ENCODE peak calls at places on chromosomes 4 and X, in four cellular contexts. One of them, this sample, is unnamed.

GRCh38 chr4:101415962-101416361 is 68.6 kb upstream of the PPP3CA start:
- DNase-seq in neuronal stem cell: no peak
- DNase-seq in H9: no peak
- DNase-seq in mesendoderm: no peak
- DNase-seq in this sample: no peak

GRCh38 chr4:91111556-91111955 is 984.4 kb downstream of the CCSER1 start:
- DNase-seq in H9: no peak
- DNase-seq in mesendoderm: no peak
- DNase-seq in neuronal stem cell: no peak
- DNase-seq in this sample: no peak

GRCh38 chrX:118271770-118272169 is 74.1 kb upstream of the WDR44 start:
- DNase-seq in neuronal stem cell: no peak
- DNase-seq in H9: no peak
- DNase-seq in mesendoderm: peak; percentile 89
- DNase-seq in this sample: no peak

GRCh38 chr4:76803522-76803921 is 94.4 kb downstream of the SOWAHB start:
- DNase-seq in mesendoderm: peak; percentile 97
- DNase-seq in H9: no peak
- DNase-seq in neuronal stem cell: no peak
- DNase-seq in this sample: peak; percentile 99

GRCh38 chr4:132642196-132642817 is 506.8 kb upstream of the PCDH10 start:
- DNase-seq in neuronal stem cell: peak; percentile 53
- DNase-seq in H9: peak; percentile 55
- DNase-seq in mesendoderm: peak; percentile 76
- DNase-seq in this sample: peak; percentile 67

GRCh38 chr4:89765966-89766365 is 71.0 kb downstream of the SNCA start:
- DNase-seq in H9: no peak
- DNase-seq in neuronal stem cell: no peak
- DNase-seq in mesendoderm: no peak
- DNase-seq in this sample: peak; percentile 56

GRCh38 chrX:18565727-18566126 is 106.2 kb downstream of the RS1 start:
- DNase-seq in neuronal stem cell: no peak
- DNase-seq in mesendoderm: peak; percentile 54
- DNase-seq in H9: no peak
- DNase-seq in this sample: no peak

GRCh38 chr4:39036172-39036571 is 4.0 kb upstream of the TMEM156 start:
- DNase-seq in mesendoderm: no peak
- DNase-seq in H9: no peak
- DNase-seq in neuronal stem cell: no peak
- DNase-seq in this sample: peak; percentile 88

GRCh38 chrX:47530054-47530453 is 31.0 kb upstream of the ARAF start:
- DNase-seq in mesendoderm: peak; percentile 3
- DNase-seq in H9: no peak
- DNase-seq in neuronal stem cell: no peak
- DNase-seq in this sample: no peak

GRCh38 chr4:77804471-77804870 is 14.7 kb downstream of the CNOT6L start:
- DNase-seq in H9: no peak
- DNase-seq in mesendoderm: no peak
- DNase-seq in neuronal stem cell: no peak
- DNase-seq in this sample: no peak

GRCh38 chr4:24476209-24476781 is 108.1 kb downstream of the DHX15 start:
- DNase-seq in H9: no peak
- DNase-seq in neuronal stem cell: no peak
- DNase-seq in mesendoderm: peak; percentile 30
- DNase-seq in this sample: peak; percentile 26

GRCh38 chrX:118633530-118633929 is 93.9 kb upstream of the IL13RA1 start:
- DNase-seq in H9: no peak
- DNase-seq in neuronal stem cell: no peak
- DNase-seq in mesendoderm: no peak
- DNase-seq in this sample: no peak

GRCh38 chr4:100041646-100042045 is 91.6 kb upstream of the H2AZ1 start:
- DNase-seq in H9: no peak
- DNase-seq in neuronal stem cell: no peak
- DNase-seq in mesendoderm: no peak
- DNase-seq in this sample: no peak

GRCh38 chr4:3417448-3417847 is 24.3 kb upstream of the HGFAC start:
- DNase-seq in mesendoderm: no peak
- DNase-seq in neuronal stem cell: no peak
- DNase-seq in H9: peak; percentile 27
- DNase-seq in this sample: no peak

GRCh38 chrX:81957900-81958545 is 756.1 kb downstream of the SH3BGRL start:
- DNase-seq in H9: no peak
- DNase-seq in neuronal stem cell: peak; percentile 18
- DNase-seq in mesendoderm: peak; percentile 53
- DNase-seq in this sample: no peak

GRCh38 chr4:95869961-95870500 is 30.1 kb downstream of the PDHA2 start:
- DNase-seq in H9: peak; percentile 27
- DNase-seq in neuronal stem cell: no peak
- DNase-seq in mesendoderm: peak; percentile 6
- DNase-seq in this sample: no peak

GRCh38 chr4:11632488-11632887 is 203.8 kb upstream of the HS3ST1 start:
- DNase-seq in H9: no peak
- DNase-seq in neuronal stem cell: no peak
- DNase-seq in mesendoderm: no peak
- DNase-seq in this sample: no peak

GRCh38 chr4:82797048-82797590 is 1.5 kb downstream of the SCD5 start:
- DNase-seq in neuronal stem cell: no peak
- DNase-seq in H9: peak; percentile 68
- DNase-seq in mesendoderm: no peak
- DNase-seq in this sample: peak; percentile 20

GRCh38 chr4:41145571-41146078 is 68.7 kb downstream of the APBB2 start:
- DNase-seq in H9: no peak
- DNase-seq in neuronal stem cell: no peak
- DNase-seq in mesendoderm: no peak
- DNase-seq in this sample: peak; percentile 47

GRCh38 chr4:44629280-44629866 is 22.1 kb downstream of the YIPF7 start:
- DNase-seq in H9: peak; percentile 38
- DNase-seq in neuronal stem cell: peak; percentile 45
- DNase-seq in mesendoderm: peak; percentile 70
- DNase-seq in this sample: peak; percentile 52

GRCh38 chr4:77418333-77418732 is 187.3 kb upstream of the CXCL13 start:
- DNase-seq in neuronal stem cell: no peak
- DNase-seq in H9: no peak
- DNase-seq in mesendoderm: peak; percentile 36
- DNase-seq in this sample: no peak

GRCh38 chr4:138915725-138916124 is 99.9 kb upstream of the NOCT start:
- DNase-seq in neuronal stem cell: no peak
- DNase-seq in mesendoderm: peak; percentile 65
- DNase-seq in H9: no peak
- DNase-seq in this sample: no peak

GRCh38 chr4:186812592-186812991 is 88.9 kb upstream of the FAT1 start:
- DNase-seq in mesendoderm: no peak
- DNase-seq in H9: no peak
- DNase-seq in neuronal stem cell: no peak
- DNase-seq in this sample: no peak
- H3K4ac ChIP-seq in mesendoderm: no peak overlapping the region
- H3K4ac ChIP-seq in H9: no peak overlapping the region
- H3K4ac ChIP-seq in neuronal stem cell: no peak overlapping the region
- H3K4ac ChIP-seq in this sample: no peak overlapping the region

GRCh38 chr4:142271832-142272231 is 574.3 kb downstream of the INPP4B start:
- DNase-seq in neuronal stem cell: no peak
- DNase-seq in H9: no peak
- DNase-seq in mesendoderm: no peak
- DNase-seq in this sample: no peak

GRCh38 chr4:142278171-142278570 is 567.9 kb downstream of the INPP4B start:
- DNase-seq in H9: no peak
- DNase-seq in neuronal stem cell: no peak
- DNase-seq in mesendoderm: no peak
- DNase-seq in this sample: no peak

GRCh38 chr4:142267101-142267500 is 579.0 kb downstream of the INPP4B start:
- DNase-seq in H9: no peak
- DNase-seq in neuronal stem cell: no peak
- DNase-seq in mesendoderm: no peak
- DNase-seq in this sample: no peak

GRCh38 chr4:142274137-142274536 is 572.0 kb downstream of the INPP4B start:
- DNase-seq in H9: no peak
- DNase-seq in mesendoderm: no peak
- DNase-seq in neuronal stem cell: no peak
- DNase-seq in this sample: peak; percentile 65

GRCh38 chr4:142272452-142272851 is 573.6 kb downstream of the INPP4B start:
- DNase-seq in mesendoderm: no peak
- DNase-seq in H9: no peak
- DNase-seq in neuronal stem cell: no peak
- DNase-seq in this sample: no peak
- H3K18ac ChIP-seq in mesendoderm: no peak overlapping the region
- H3K18ac ChIP-seq in H9: no peak overlapping the region
- H3K18ac ChIP-seq in neuronal stem cell: no peak overlapping the region
- H3K18ac ChIP-seq in this sample: no peak overlapping the region

DNA sequence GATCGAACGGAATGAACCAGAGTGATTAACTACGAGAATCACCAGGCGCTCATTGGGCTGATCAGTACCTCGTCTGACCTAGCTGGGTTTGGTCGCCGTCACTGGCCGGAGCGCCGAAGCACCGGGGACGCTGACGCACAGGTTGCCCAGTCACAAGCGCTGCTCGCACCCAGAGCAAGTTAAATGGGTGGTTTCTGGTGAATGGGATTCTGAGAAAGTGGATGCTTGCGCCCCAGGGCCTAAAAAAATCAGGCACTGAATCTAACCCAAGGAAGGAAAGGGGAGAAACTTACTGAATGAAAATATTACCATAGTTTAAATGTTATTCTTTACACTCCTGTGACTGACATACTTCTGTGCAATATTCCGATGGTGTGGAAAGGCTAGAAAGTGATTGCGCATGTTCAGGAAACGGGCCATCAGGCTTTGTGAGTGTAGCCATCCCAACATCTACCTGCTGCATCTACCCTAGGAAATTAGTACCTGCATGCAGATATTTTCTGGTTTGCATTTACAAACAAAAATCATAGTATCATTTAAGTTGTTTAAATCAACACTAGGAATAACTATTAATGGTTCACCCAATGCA is 792 bp upstream of the ABCG2 start:
- DNase-seq in mesendoderm: peak; percentile 83
- DNase-seq in H9: peak; percentile 84
- DNase-seq in neuronal stem cell: no peak
- DNase-seq in this sample: no peak
- H3K23ac ChIP-seq in mesendoderm: peak overlapping the region; percentile 68
- H3K23ac ChIP-seq in H9: no peak overlapping the region
- H3K23ac ChIP-seq in neuronal stem cell: no peak overlapping the region
- H3K23ac ChIP-seq in this sample: peak overlapping the region; percentile 83

DNA sequence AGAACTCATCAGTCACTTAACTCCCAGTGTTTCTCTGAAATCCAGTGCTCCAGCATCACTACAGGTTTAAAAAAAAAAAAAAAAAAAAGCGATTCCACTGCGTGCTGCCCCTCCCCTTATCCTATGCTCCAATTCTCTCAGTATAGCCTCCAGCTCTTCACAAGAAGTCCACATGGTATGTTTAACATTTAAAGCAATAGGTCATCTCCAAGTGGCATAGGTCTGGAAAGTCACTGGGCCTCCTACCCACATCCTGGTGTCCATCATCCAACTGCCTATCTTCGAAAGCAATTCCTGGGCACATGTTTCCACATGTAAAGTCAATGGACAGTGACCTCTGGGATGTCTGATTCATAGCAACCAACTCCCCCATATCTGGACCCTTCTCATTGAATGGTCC is 66.5 kb upstream of the MAP3K15 start:
- DNase-seq in neuronal stem cell: no peak
- DNase-seq in H9: no peak
- DNase-seq in mesendoderm: no peak
- DNase-seq in this sample: peak; percentile 4
- H3K4ac ChIP-seq in neuronal stem cell: no peak overlapping the region
- H3K4ac ChIP-seq in H9: no peak overlapping the region
- H3K4ac ChIP-seq in mesendoderm: no peak overlapping the region
- H3K4ac ChIP-seq in this sample: no peak overlapping the region

GRCh38 chr4:186762361-186762760 is 38.7 kb upstream of the FAT1 start:
- DNase-seq in neuronal stem cell: no peak
- DNase-seq in H9: no peak
- DNase-seq in mesendoderm: no peak
- DNase-seq in this sample: no peak

GRCh38 chr4:186759990-186760389 is 36.3 kb upstream of the FAT1 start:
- DNase-seq in neuronal stem cell: no peak
- DNase-seq in H9: no peak
- DNase-seq in mesendoderm: no peak
- DNase-seq in this sample: no peak

GRCh38 chr4:186760576-186760975 is 36.9 kb upstream of the FAT1 start:
- DNase-seq in mesendoderm: no peak
- DNase-seq in neuronal stem cell: no peak
- DNase-seq in H9: no peak
- DNase-seq in this sample: peak; percentile 77

GRCh38 chr4:186762865-186763264 is 39.2 kb upstream of the FAT1 start:
- DNase-seq in H9: no peak
- DNase-seq in neuronal stem cell: no peak
- DNase-seq in mesendoderm: no peak
- DNase-seq in this sample: no peak

GRCh38 chr4:186761281-186761897 is 37.7 kb upstream of the FAT1 start:
- DNase-seq in neuronal stem cell: no peak
- DNase-seq in mesendoderm: no peak
- DNase-seq in H9: no peak
- DNase-seq in this sample: no peak
- H3K18ac ChIP-seq in neuronal stem cell: no peak overlapping the region
- H3K18ac ChIP-seq in mesendoderm: no peak overlapping the region
- H3K18ac ChIP-seq in H9: no peak overlapping the region
- H3K18ac ChIP-seq in this sample: no peak overlapping the region

GRCh38 chr4:107828315-107828714 is 3.6 kb downstream of the SGMS2 start:
- DNase-seq in H9: no peak
- DNase-seq in neuronal stem cell: no peak
- DNase-seq in mesendoderm: no peak
- DNase-seq in this sample: no peak

GRCh38 chr4:107826427-107826980 is 1.8 kb downstream of the SGMS2 start:
- DNase-seq in neuronal stem cell: no peak
- DNase-seq in H9: no peak
- DNase-seq in mesendoderm: no peak
- DNase-seq in this sample: no peak

GRCh38 chr4:107824367-107825071 is at the start of gene SGMS2:
- DNase-seq in neuronal stem cell: peak; percentile 62
- DNase-seq in H9: peak; percentile 69
- DNase-seq in mesendoderm: peak; percentile 74
- DNase-seq in this sample: peak; percentile 91

GRCh38 chr4:107823870-107824366 is 814 bp upstream of the SGMS2 start:
- DNase-seq in mesendoderm: peak; percentile 60
- DNase-seq in neuronal stem cell: no peak
- DNase-seq in H9: no peak
- DNase-seq in this sample: no peak

GRCh38 chr4:107825072-107825789 is 499 bp downstream of the SGMS2 start:
- DNase-seq in H9: peak; percentile 48
- DNase-seq in neuronal stem cell: peak; percentile 41
- DNase-seq in mesendoderm: peak; percentile 58
- DNase-seq in this sample: peak; percentile 64
- H3K23ac ChIP-seq in H9: no peak overlapping the region
- H3K23ac ChIP-seq in neuronal stem cell: peak overlapping the region; percentile 85
- H3K23ac ChIP-seq in mesendoderm: no peak overlapping the region
- H3K23ac ChIP-seq in this sample: no peak overlapping the region

DNA sequence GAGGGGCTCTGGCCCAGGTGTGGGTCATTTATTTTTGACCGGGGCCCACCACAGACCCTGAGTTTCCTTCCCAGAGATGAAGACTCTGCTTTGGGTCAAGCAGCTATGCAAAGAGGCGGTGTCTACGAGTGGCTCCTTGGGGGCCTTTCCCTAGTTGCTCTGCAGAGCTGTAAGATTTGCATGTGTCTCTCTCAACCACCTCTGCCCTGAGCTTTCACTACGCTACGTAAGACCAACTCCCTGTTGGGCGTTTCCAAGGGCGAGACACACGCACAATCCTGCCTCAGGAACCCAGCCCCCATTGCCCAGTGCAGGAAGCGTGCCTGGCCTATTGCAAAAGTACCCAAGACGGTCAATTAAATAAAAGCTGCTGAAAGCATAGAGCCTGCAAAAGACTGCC is 10.0 kb upstream of the ANOS1 start:
- DNase-seq in mesendoderm: no peak
- DNase-seq in H9: no peak
- DNase-seq in neuronal stem cell: no peak
- DNase-seq in this sample: no peak
- H3K4ac ChIP-seq in mesendoderm: no peak overlapping the region
- H3K4ac ChIP-seq in H9: no peak overlapping the region
- H3K4ac ChIP-seq in neuronal stem cell: no peak overlapping the region
- H3K4ac ChIP-seq in this sample: no peak overlapping the region